ENCODE peak calls at places on chromosome 3, in six cellular contexts. R is IMR-90, S is H1, Y is H9, N is mesenchymal stem cell, T is trophoblast cell. I is an unnamed sample.
A peak's percentile ranks its signal among the peaks of the same experiment; 100 is the strongest.

GRCh38 chr3:130488769-130489450 is 28.1 kb upstream of the COL6A6 start:
- DNase-seq in R (no peak), S (no peak), Y (no peak), N (no peak), T (peak; percentile 60), I (no peak)

GRCh38 chr3:150286390-150287147 is 121.5 kb upstream of the TSC22D2 start:
- DNase-seq in R (peak; percentile 51), S (peak; percentile 51), Y (no peak), N (peak; percentile 60), T (no peak), I (no peak)

GRCh38 chr3:65028024-65028423 is 340.2 kb upstream of the ADAMTS9 start:
- DNase-seq in R (no peak), S (no peak), Y (no peak), N (no peak), T (no peak), I (no peak)

GRCh38 chr3:35505181-35505580 is 134.1 kb upstream of the ARPP21 start:
- DNase-seq in R (no peak), S (peak; percentile 65), Y (peak; percentile 89), N (no peak), T (no peak), I (peak; percentile 75)

GRCh38 chr3:175512700-175513099 is 653.6 kb downstream of the NAALADL2 start:
- DNase-seq in R (no peak), S (no peak), Y (no peak), N (no peak), T (no peak), I (peak; percentile 49)

GRCh38 chr3:188546835-188547670 is 393.1 kb downstream of the LPP start:
- DNase-seq in R (peak; percentile 89), S (no peak), Y (no peak), N (peak; percentile 86), T (no peak), I (no peak)

GRCh38 chr3:181329024-181329423 is 339.5 kb upstream of the DNAJC19 start:
- DNase-seq in R (no peak), S (no peak), Y (no peak), N (no peak), T (no peak), I (no peak)

GRCh38 chr3:11350374-11350773 is 78.2 kb downstream of the ATG7 start:
- DNase-seq in R (peak; percentile 37), S (no peak), Y (no peak), N (peak; percentile 14), T (no peak), I (no peak)

GRCh38 chr3:152254031-152254430 is 14.7 kb upstream of the MBNL1 start:
- DNase-seq in R (no peak), S (no peak), Y (no peak), N (no peak), T (no peak), I (no peak)

GRCh38 chr3:188358787-188359493 is 205.0 kb downstream of the LPP start:
- DNase-seq in R (no peak), S (no peak), Y (no peak), N (no peak), T (no peak), I (no peak)

GRCh38 chr3:111739241-111739952 is 119.7 kb upstream of the PHLDB2 start:
- DNase-seq in R (peak; percentile 88), S (no peak), Y (no peak), N (peak; percentile 92), T (no peak), I (no peak)

DNA sequence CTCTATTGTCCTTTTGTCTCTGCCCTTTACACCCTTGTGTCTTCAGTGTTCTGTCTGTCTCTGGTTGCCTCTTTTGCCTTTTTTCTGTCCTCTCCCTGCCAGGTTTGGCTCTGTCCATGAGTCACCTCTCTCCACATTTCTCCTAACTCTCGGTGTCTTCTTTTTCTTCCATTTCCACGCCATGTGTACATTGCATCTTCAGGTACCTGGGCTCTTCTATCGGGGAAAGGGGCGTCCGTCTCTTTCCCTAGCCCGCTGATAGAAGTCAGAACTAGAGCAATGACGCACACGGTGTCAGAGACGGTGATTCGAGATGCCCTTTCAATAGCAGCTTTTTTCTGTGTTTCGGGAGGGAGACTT is 638 bp downstream of the OPA1 start:
- DNase-seq in R (peak; percentile 36), S (no peak), Y (no peak), N (peak; percentile 64), T (peak; percentile 40), I (peak; percentile 14)
- H3K23ac ChIP-seq in R (peak overlapping the region; percentile 88), S (no peak overlapping the region), Y (no peak overlapping the region), N (no peak overlapping the region), T (no peak overlapping the region), I (no peak overlapping the region)

DNA sequence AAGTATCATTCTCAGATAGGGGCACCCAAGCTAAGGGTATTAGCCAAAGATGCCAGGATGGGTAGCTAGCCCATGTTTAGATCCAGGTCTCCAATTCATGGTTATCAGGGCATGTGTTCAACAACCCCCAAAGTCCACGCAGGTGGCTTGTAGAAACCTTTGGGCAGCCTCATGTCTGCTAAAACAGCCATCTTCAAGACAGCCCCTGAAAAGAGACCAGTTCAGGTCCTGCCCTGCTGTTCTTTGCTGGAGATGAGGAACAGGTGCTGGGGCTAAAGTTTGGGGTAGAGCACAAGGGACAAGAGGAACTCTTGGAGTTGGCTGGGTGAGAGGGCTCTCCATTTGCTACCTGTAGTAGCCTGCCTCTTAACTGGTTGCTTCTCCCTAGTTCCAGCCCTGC is 4.6 kb downstream of the PPM1M start:
- DNase-seq in R (no peak), S (no peak), Y (no peak), N (no peak), T (no peak), I (no peak)
- H3K14ac ChIP-seq in R (no peak overlapping the region), S (no peak overlapping the region), Y (no peak overlapping the region), N (no peak overlapping the region), T (no peak overlapping the region), I (no peak overlapping the region)

GRCh38 chr3:98912448-98912847 is 11.0 kb upstream of the DCBLD2 start:
- DNase-seq in R (no peak), S (no peak), Y (no peak), N (no peak), T (no peak), I (no peak)
- H3K23ac ChIP-seq in R (no peak overlapping the region), S (no peak overlapping the region), Y (no peak overlapping the region), N (no peak overlapping the region), T (no peak overlapping the region), I (no peak overlapping the region)

DNA sequence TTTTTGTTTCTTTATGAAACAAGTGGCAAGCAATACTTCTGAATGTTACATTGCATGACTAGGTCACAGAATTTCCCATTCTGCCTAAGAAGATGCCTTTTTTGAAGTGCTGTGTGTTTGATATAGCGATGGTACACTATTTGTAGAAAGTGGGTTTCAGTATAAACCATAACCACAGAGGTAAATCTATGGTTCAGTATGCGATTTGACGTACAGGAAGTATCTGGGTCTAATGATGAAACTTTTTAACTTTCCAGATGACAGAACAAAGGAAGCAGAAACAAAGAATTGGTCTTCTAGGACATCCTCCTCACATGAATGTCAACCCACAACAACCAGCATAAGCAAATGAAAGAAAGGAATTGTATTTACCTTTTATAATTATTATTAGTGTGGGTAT is 133.4 kb upstream of the BHLHE40 start:
- DNase-seq in R (no peak), S (no peak), Y (no peak), N (no peak), T (no peak), I (no peak)
- H3K14ac ChIP-seq in R (no peak overlapping the region), S (no peak overlapping the region), Y (no peak overlapping the region), N (no peak overlapping the region), T (no peak overlapping the region), I (no peak overlapping the region)

GRCh38 chr3:129441215-129441614 is 1.2 kb downstream of the IFT122 start:
- DNase-seq in R (no peak), S (no peak), Y (no peak), N (no peak), T (no peak), I (no peak)

GRCh38 chr3:129440648-129441190 is 695 bp downstream of the IFT122 start:
- DNase-seq in R (no peak), S (no peak), Y (no peak), N (no peak), T (no peak), I (no peak)

GRCh38 chr3:129441782-129442181 is 1.8 kb downstream of the IFT122 start:
- DNase-seq in R (peak; percentile 50), S (no peak), Y (no peak), N (no peak), T (no peak), I (no peak)

GRCh38 chr3:129439381-129439816 is 349 bp downstream of the MBD4 start:
- DNase-seq in R (no peak), S (no peak), Y (no peak), N (peak; percentile 46), T (no peak), I (no peak)

GRCh38 chr3:129439817-129440647 is at the start of the genes IFT122 and MBD4:
- DNase-seq in R (peak; percentile 100), S (peak; percentile 95), Y (peak; percentile 99), N (peak; percentile 100), T (peak; percentile 100), I (peak; percentile 99)
- H3K23ac ChIP-seq in R (peak within 1 kb of the TSS; percentile 97), S (no peak within 1 kb of the TSS), Y (no peak within 1 kb of the TSS), N (no peak within 1 kb of the TSS), T (no peak within 1 kb of the TSS), I (peak within 1 kb of the TSS; percentile 98)

DNA sequence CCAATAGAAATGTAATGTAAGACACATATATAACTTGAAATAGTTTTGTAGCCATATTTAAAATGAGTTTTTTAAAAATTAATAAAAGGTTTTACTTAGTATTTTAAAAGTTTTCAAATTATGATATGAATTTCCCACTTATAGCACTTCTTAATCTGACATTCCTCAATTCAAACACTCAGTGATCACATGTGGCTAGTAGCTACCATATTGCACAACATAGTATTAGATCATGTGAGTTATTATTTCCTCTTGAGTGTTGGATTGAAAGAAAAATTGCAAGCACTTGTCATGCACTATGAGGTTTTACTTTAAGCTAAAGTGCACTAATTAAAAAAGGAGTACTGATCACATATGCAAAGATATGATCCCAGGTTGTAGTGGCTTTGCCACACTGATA is 453.4 kb upstream of the ROBO2 start:
- DNase-seq in R (no peak), S (no peak), Y (no peak), N (no peak), T (no peak), I (no peak)
- H3K14ac ChIP-seq in R (no peak overlapping the region), S (no peak overlapping the region), Y (no peak overlapping the region), N (no peak overlapping the region), T (no peak overlapping the region), I (no peak overlapping the region)

GRCh38 chr3:139113231-139113749 is 68.6 kb upstream of the PRR23C start:
- DNase-seq in R (no peak), S (peak; percentile 45), Y (peak; percentile 19), N (no peak), T (no peak), I (no peak)
- H3K23ac ChIP-seq in R (no peak overlapping the region), S (no peak overlapping the region), Y (no peak overlapping the region), N (no peak overlapping the region), T (no peak overlapping the region), I (no peak overlapping the region)

GRCh38 chr3:171044828-171045793 is 18.6 kb upstream of the SLC2A2 start:
- DNase-seq in R (peak; percentile 80), S (no peak), Y (no peak), N (peak; percentile 90), T (peak; percentile 38), I (no peak)
- H3K14ac ChIP-seq in R (no peak overlapping the region), S (no peak overlapping the region), Y (no peak overlapping the region), N (no peak overlapping the region), T (no peak overlapping the region), I (no peak overlapping the region)